ENCODE peak calls at places on chromosomes 13 and 19, in seven cellular contexts. One of them, this sample, is unnamed.

GRCh38 chr13:99686157-99686572 is 184.9 kb downstream of the TM9SF2 start:
- DNase-seq in fibroblast of lung: no peak
- DNase-seq in CD4-positive, CD25-positive, alpha-beta regulatory T cell: no peak
- DNase-seq in neuronal stem cell: no peak
- DNase-seq in PC-9: no peak
- DNase-seq in PC-3: no peak
- DNase-seq in heart right ventricle: peak
- DNase-seq in this sample: no peak

GRCh38 chr13:71603255-71603654 is 263.7 kb downstream of the DACH1 start:
- DNase-seq in PC-3: no peak
- DNase-seq in CD4-positive, CD25-positive, alpha-beta regulatory T cell: no peak
- DNase-seq in neuronal stem cell: no peak
- DNase-seq in heart right ventricle: no peak
- DNase-seq in PC-9: no peak
- DNase-seq in fibroblast of lung: no peak
- DNase-seq in this sample: no peak

GRCh38 chr19:40147693-40148347 is 43.4 kb upstream of the MAP3K10 start:
- DNase-seq in PC-3: peak
- DNase-seq in CD4-positive, CD25-positive, alpha-beta regulatory T cell: no peak
- DNase-seq in heart right ventricle: no peak
- DNase-seq in PC-9: peak
- DNase-seq in neuronal stem cell: no peak
- DNase-seq in fibroblast of lung: peak
- DNase-seq in this sample: peak

GRCh38 chr13:106246817-106247216 is 288.6 kb downstream of the EFNB2 start:
- DNase-seq in CD4-positive, CD25-positive, alpha-beta regulatory T cell: no peak
- DNase-seq in PC-9: no peak
- DNase-seq in fibroblast of lung: no peak
- DNase-seq in neuronal stem cell: no peak
- DNase-seq in heart right ventricle: no peak
- DNase-seq in PC-3: no peak
- DNase-seq in this sample: no peak

GRCh38 chr13:22800726-22801401 is 379.9 kb upstream of the SGCG start:
- DNase-seq in fibroblast of lung: peak
- DNase-seq in PC-9: no peak
- DNase-seq in neuronal stem cell: no peak
- DNase-seq in CD4-positive, CD25-positive, alpha-beta regulatory T cell: no peak
- DNase-seq in heart right ventricle: no peak
- DNase-seq in PC-3: no peak
- DNase-seq in this sample: no peak

GRCh38 chr13:32153056-32153455 is 121.5 kb downstream of the FRY start:
- DNase-seq in CD4-positive, CD25-positive, alpha-beta regulatory T cell: no peak
- DNase-seq in PC-9: no peak
- DNase-seq in neuronal stem cell: no peak
- DNase-seq in PC-3: peak
- DNase-seq in heart right ventricle: no peak
- DNase-seq in fibroblast of lung: peak
- DNase-seq in this sample: peak

GRCh38 chr19:56106397-56106849 is 14.7 kb downstream of the ZNF787 start:
- DNase-seq in PC-3: no peak
- DNase-seq in heart right ventricle: peak
- DNase-seq in neuronal stem cell: no peak
- DNase-seq in CD4-positive, CD25-positive, alpha-beta regulatory T cell: no peak
- DNase-seq in PC-9: no peak
- DNase-seq in fibroblast of lung: no peak
- DNase-seq in this sample: no peak

GRCh38 chr13:77696006-77696862 is 1.3 kb upstream of the SLAIN1 start:
- DNase-seq in CD4-positive, CD25-positive, alpha-beta regulatory T cell: peak
- DNase-seq in heart right ventricle: no peak
- DNase-seq in PC-9: no peak
- DNase-seq in neuronal stem cell: peak
- DNase-seq in fibroblast of lung: no peak
- DNase-seq in PC-3: peak
- DNase-seq in this sample: no peak

GRCh38 chr19:1811942-1812425 is at the start of gene ATP8B3:
- DNase-seq in fibroblast of lung: no peak
- DNase-seq in PC-3: no peak
- DNase-seq in heart right ventricle: peak
- DNase-seq in neuronal stem cell: no peak
- DNase-seq in PC-9: no peak
- DNase-seq in CD4-positive, CD25-positive, alpha-beta regulatory T cell: peak
- DNase-seq in this sample: no peak
- H3K27ac ChIP-seq in fibroblast of lung: peak
- H3K27ac ChIP-seq in PC-3: peak
- H3K27ac ChIP-seq in heart right ventricle: peak
- H3K27ac ChIP-seq in neuronal stem cell: no peak
- H3K27ac ChIP-seq in PC-9: no peak
- H3K27ac ChIP-seq in CD4-positive, CD25-positive, alpha-beta regulatory T cell: peak
- H3K27ac ChIP-seq in this sample: no peak

GRCh38 chr19:18190278-18190677 is 2.7 kb upstream of the MPV17L2 start:
- DNase-seq in CD4-positive, CD25-positive, alpha-beta regulatory T cell: no peak
- DNase-seq in heart right ventricle: no peak
- DNase-seq in PC-9: no peak
- DNase-seq in PC-3: no peak
- DNase-seq in neuronal stem cell: no peak
- DNase-seq in fibroblast of lung: no peak
- DNase-seq in this sample: no peak
- H3K27ac ChIP-seq in CD4-positive, CD25-positive, alpha-beta regulatory T cell: no peak
- H3K27ac ChIP-seq in heart right ventricle: no peak
- H3K27ac ChIP-seq in PC-9: no peak
- H3K27ac ChIP-seq in PC-3: no peak
- H3K27ac ChIP-seq in neuronal stem cell: no peak
- H3K27ac ChIP-seq in fibroblast of lung: no peak
- H3K27ac ChIP-seq in this sample: no peak

DNA sequence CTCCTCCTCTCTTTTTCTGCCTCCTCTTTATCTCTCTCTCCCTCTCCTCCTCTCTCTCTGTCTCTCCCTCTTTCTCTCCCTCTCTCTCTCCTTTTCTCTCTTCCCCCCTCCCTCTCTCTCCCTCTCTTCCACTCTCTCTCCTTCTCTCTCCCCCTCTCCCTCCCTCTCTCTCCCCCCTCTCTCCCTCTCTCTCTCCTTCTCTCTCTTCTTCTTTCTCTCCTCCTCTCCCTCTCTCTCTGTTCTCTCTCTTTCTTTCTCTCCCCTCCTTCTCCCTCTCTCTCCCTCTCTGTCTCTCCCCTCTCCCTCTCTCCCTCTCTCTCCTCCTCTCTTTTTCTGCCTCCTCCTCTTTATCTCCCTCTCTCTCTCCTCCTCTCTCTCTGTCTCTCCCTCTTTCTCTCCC is 197.4 kb downstream of the UQCRFS1 start:
- DNase-seq in fibroblast of lung: no peak
- DNase-seq in PC-3: no peak
- DNase-seq in PC-9: no peak
- DNase-seq in neuronal stem cell: no peak
- DNase-seq in CD4-positive, CD25-positive, alpha-beta regulatory T cell: no peak
- DNase-seq in heart right ventricle: no peak
- DNase-seq in this sample: no peak
- H3K27ac ChIP-seq in fibroblast of lung: no peak
- H3K27ac ChIP-seq in PC-3: no peak
- H3K27ac ChIP-seq in PC-9: no peak
- H3K27ac ChIP-seq in neuronal stem cell: no peak
- H3K27ac ChIP-seq in CD4-positive, CD25-positive, alpha-beta regulatory T cell: no peak
- H3K27ac ChIP-seq in heart right ventricle: no peak
- H3K27ac ChIP-seq in this sample: no peak

DNA sequence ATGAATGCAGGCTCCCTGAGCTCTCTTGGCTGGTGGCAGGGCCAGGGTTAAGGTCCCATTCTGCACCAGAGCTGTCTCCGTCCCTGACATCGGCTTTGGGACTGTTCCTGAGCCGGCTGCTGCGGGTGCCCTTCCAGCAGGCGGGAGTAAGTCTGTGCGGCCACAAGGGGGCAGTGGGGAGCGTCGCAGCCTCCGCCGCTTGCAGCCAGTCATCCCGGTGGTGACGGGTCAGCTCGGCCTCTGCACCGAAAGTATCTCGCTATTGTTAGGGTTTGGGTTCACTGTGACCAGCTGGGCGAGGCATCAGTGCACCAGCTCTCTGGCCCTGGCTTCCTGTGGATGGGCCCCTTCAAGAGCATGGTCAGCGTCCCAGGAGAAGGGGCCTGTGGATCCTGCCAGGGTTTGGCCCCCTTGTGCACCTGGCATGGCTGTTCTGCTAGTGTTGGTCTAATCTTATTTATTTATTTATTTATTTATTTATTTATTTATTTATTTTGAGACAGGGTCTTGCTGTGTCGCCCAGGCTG is 15.1 kb downstream of the NDUFB7 start:
- DNase-seq in heart right ventricle: peak
- DNase-seq in PC-3: peak
- DNase-seq in neuronal stem cell: peak
- DNase-seq in PC-9: peak
- DNase-seq in CD4-positive, CD25-positive, alpha-beta regulatory T cell: peak
- DNase-seq in fibroblast of lung: peak
- DNase-seq in this sample: no peak
- H3K27ac ChIP-seq in heart right ventricle: peak
- H3K27ac ChIP-seq in PC-3: peak
- H3K27ac ChIP-seq in neuronal stem cell: no peak
- H3K27ac ChIP-seq in PC-9: peak
- H3K27ac ChIP-seq in CD4-positive, CD25-positive, alpha-beta regulatory T cell: no peak
- H3K27ac ChIP-seq in fibroblast of lung: no peak
- H3K27ac ChIP-seq in this sample: peak

GRCh38 chr19:2636142-2636896 is 66.2 kb downstream of the GNG7 start:
- DNase-seq in heart right ventricle: no peak
- DNase-seq in neuronal stem cell: no peak
- DNase-seq in CD4-positive, CD25-positive, alpha-beta regulatory T cell: no peak
- DNase-seq in PC-9: no peak
- DNase-seq in fibroblast of lung: no peak
- DNase-seq in PC-3: no peak
- DNase-seq in this sample: no peak

GRCh38 chr19:2633693-2634075 is 68.8 kb downstream of the GNG7 start:
- DNase-seq in PC-9: no peak
- DNase-seq in fibroblast of lung: no peak
- DNase-seq in CD4-positive, CD25-positive, alpha-beta regulatory T cell: no peak
- DNase-seq in neuronal stem cell: no peak
- DNase-seq in PC-3: no peak
- DNase-seq in heart right ventricle: no peak
- DNase-seq in this sample: no peak

GRCh38 chr19:2634960-2635359 is 67.5 kb downstream of the GNG7 start:
- DNase-seq in neuronal stem cell: no peak
- DNase-seq in PC-9: no peak
- DNase-seq in CD4-positive, CD25-positive, alpha-beta regulatory T cell: no peak
- DNase-seq in heart right ventricle: no peak
- DNase-seq in fibroblast of lung: no peak
- DNase-seq in PC-3: no peak
- DNase-seq in this sample: no peak

GRCh38 chr19:2636897-2637683 is 65.4 kb downstream of the GNG7 start:
- DNase-seq in PC-9: peak
- DNase-seq in PC-3: peak
- DNase-seq in heart right ventricle: peak
- DNase-seq in CD4-positive, CD25-positive, alpha-beta regulatory T cell: peak
- DNase-seq in neuronal stem cell: peak
- DNase-seq in fibroblast of lung: peak
- DNase-seq in this sample: no peak

GRCh38 chr19:2634228-2634951 is 68.1 kb downstream of the GNG7 start:
- DNase-seq in CD4-positive, CD25-positive, alpha-beta regulatory T cell: no peak
- DNase-seq in PC-3: no peak
- DNase-seq in heart right ventricle: peak
- DNase-seq in neuronal stem cell: no peak
- DNase-seq in fibroblast of lung: peak
- DNase-seq in PC-9: no peak
- DNase-seq in this sample: no peak
- H3K27ac ChIP-seq in CD4-positive, CD25-positive, alpha-beta regulatory T cell: no peak
- H3K27ac ChIP-seq in PC-3: no peak
- H3K27ac ChIP-seq in heart right ventricle: peak
- H3K27ac ChIP-seq in neuronal stem cell: no peak
- H3K27ac ChIP-seq in fibroblast of lung: no peak
- H3K27ac ChIP-seq in PC-9: no peak
- H3K27ac ChIP-seq in this sample: no peak

DNA sequence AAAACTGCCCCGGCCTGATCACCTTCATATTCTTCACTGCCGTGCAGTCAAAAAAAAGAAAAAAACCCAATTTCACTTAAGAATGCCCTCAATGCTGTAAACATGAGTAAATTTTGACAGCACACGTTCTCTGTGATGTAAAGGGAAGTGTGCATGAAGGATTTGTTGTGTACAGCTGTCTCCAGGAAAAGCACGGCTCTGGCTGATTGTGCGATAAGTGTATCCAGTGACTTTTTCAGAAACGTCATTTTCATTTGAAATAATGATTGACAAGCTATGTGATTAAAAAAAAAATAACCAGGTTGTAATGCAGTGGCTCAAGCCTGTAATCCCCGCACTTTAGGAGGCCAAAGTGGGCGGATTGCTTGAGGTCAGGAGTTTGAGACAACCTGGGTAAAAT is 39.6 kb downstream of the ANKRD10 start:
- DNase-seq in heart right ventricle: no peak
- DNase-seq in PC-3: no peak
- DNase-seq in PC-9: no peak
- DNase-seq in neuronal stem cell: no peak
- DNase-seq in CD4-positive, CD25-positive, alpha-beta regulatory T cell: no peak
- DNase-seq in fibroblast of lung: no peak
- DNase-seq in this sample: no peak
- H3K27ac ChIP-seq in heart right ventricle: no peak
- H3K27ac ChIP-seq in PC-3: no peak
- H3K27ac ChIP-seq in PC-9: no peak
- H3K27ac ChIP-seq in neuronal stem cell: no peak
- H3K27ac ChIP-seq in CD4-positive, CD25-positive, alpha-beta regulatory T cell: no peak
- H3K27ac ChIP-seq in fibroblast of lung: peak
- H3K27ac ChIP-seq in this sample: no peak

GRCh38 chr19:3345850-3346460 is 20.4 kb upstream of the NFIC start:
- DNase-seq in fibroblast of lung: no peak
- DNase-seq in PC-9: no peak
- DNase-seq in heart right ventricle: no peak
- DNase-seq in CD4-positive, CD25-positive, alpha-beta regulatory T cell: no peak
- DNase-seq in PC-3: no peak
- DNase-seq in neuronal stem cell: no peak
- DNase-seq in this sample: no peak
- H3K27ac ChIP-seq in fibroblast of lung: peak
- H3K27ac ChIP-seq in PC-9: no peak
- H3K27ac ChIP-seq in heart right ventricle: peak
- H3K27ac ChIP-seq in CD4-positive, CD25-positive, alpha-beta regulatory T cell: no peak
- H3K27ac ChIP-seq in PC-3: no peak
- H3K27ac ChIP-seq in neuronal stem cell: no peak
- H3K27ac ChIP-seq in this sample: no peak

GRCh38 chr19:54152267-54152666 is 7.3 kb downstream of the LENG1 start:
- DNase-seq in CD4-positive, CD25-positive, alpha-beta regulatory T cell: no peak
- DNase-seq in heart right ventricle: no peak
- DNase-seq in fibroblast of lung: no peak
- DNase-seq in neuronal stem cell: no peak
- DNase-seq in PC-3: no peak
- DNase-seq in PC-9: no peak
- DNase-seq in this sample: no peak
- H3K27ac ChIP-seq in CD4-positive, CD25-positive, alpha-beta regulatory T cell: no peak
- H3K27ac ChIP-seq in heart right ventricle: no peak
- H3K27ac ChIP-seq in fibroblast of lung: no peak
- H3K27ac ChIP-seq in neuronal stem cell: no peak
- H3K27ac ChIP-seq in PC-3: no peak
- H3K27ac ChIP-seq in PC-9: no peak
- H3K27ac ChIP-seq in this sample: no peak

This sample was measured in epithelial cell of prostate.